ENCODE peak calls at places on chromosome 6, in six cellular contexts. One of them, this sample, is unnamed.

GRCh38 chr6:56002336-56002735 is 126.9 kb upstream of the BMP5 start:
- DNase-seq in left cardiac atrium: no peak
- DNase-seq in CD8-positive, alpha-beta memory T cell: no peak
- DNase-seq in adrenal gland: no peak
- DNase-seq in mesenchymal stem cell: no peak
- DNase-seq in iris pigment epithelial cell: no peak
- DNase-seq in this sample: no peak

GRCh38 chr6:1596088-1596852 is 13.4 kb upstream of the FOXC1 start:
- DNase-seq in left cardiac atrium: no peak
- DNase-seq in CD8-positive, alpha-beta memory T cell: peak; percentile 45
- DNase-seq in adrenal gland: peak; percentile 60
- DNase-seq in mesenchymal stem cell: peak; percentile 47
- DNase-seq in iris pigment epithelial cell: no peak
- DNase-seq in this sample: no peak

GRCh38 chr6:106134906-106135634 is 48.9 kb downstream of the PRDM1 start:
- DNase-seq in left cardiac atrium: no peak
- DNase-seq in CD8-positive, alpha-beta memory T cell: no peak
- DNase-seq in adrenal gland: peak; percentile 92
- DNase-seq in mesenchymal stem cell: peak; percentile 86
- DNase-seq in iris pigment epithelial cell: no peak
- DNase-seq in this sample: no peak

GRCh38 chr6:81606965-81607381 is 145.5 kb downstream of the TENT5A start:
- DNase-seq in left cardiac atrium: no peak
- DNase-seq in CD8-positive, alpha-beta memory T cell: no peak
- DNase-seq in adrenal gland: no peak
- DNase-seq in mesenchymal stem cell: no peak
- DNase-seq in iris pigment epithelial cell: peak; percentile 71
- DNase-seq in this sample: peak; percentile 53

GRCh38 chr6:31321820-31322219 is 35.2 kb downstream of the HLA-B start:
- DNase-seq in left cardiac atrium: no peak
- DNase-seq in CD8-positive, alpha-beta memory T cell: no peak
- DNase-seq in adrenal gland: no peak
- DNase-seq in mesenchymal stem cell: no peak
- DNase-seq in iris pigment epithelial cell: no peak
- DNase-seq in this sample: no peak

GRCh38 chr6:257031-257725 is 35.1 kb upstream of the DUSP22 start:
- DNase-seq in left cardiac atrium: no peak
- DNase-seq in CD8-positive, alpha-beta memory T cell: no peak
- DNase-seq in adrenal gland: no peak
- DNase-seq in mesenchymal stem cell: peak; percentile 15
- DNase-seq in iris pigment epithelial cell: peak; percentile 26
- DNase-seq in this sample: no peak

GRCh38 chr6:36651659-36652379 is 26.7 kb upstream of the CDKN1A start:
- DNase-seq in left cardiac atrium: no peak
- DNase-seq in CD8-positive, alpha-beta memory T cell: no peak
- DNase-seq in adrenal gland: no peak
- DNase-seq in mesenchymal stem cell: no peak
- DNase-seq in iris pigment epithelial cell: no peak
- DNase-seq in this sample: no peak

GRCh38 chr6:53020005-53020744 is 25.1 kb upstream of the GSTA4 start:
- DNase-seq in left cardiac atrium: no peak
- DNase-seq in CD8-positive, alpha-beta memory T cell: no peak
- DNase-seq in adrenal gland: no peak
- DNase-seq in mesenchymal stem cell: no peak
- DNase-seq in iris pigment epithelial cell: peak; percentile 92
- DNase-seq in this sample: no peak

GRCh38 chr6:81772741-81773140 is 20.3 kb upstream of the TENT5A start:
- DNase-seq in left cardiac atrium: no peak
- DNase-seq in CD8-positive, alpha-beta memory T cell: no peak
- DNase-seq in adrenal gland: no peak
- DNase-seq in mesenchymal stem cell: peak; percentile 76
- DNase-seq in iris pigment epithelial cell: peak; percentile 84
- DNase-seq in this sample: no peak

This sample was measured in AG04450.